ENCODE peak calls at places on chromosomes 2 and 18, in seven cellular contexts. P is fibroblast of lung, I is NT2/D1, V is BJ, X is GM06990, J is uterus, K is neuronal stem cell. W is an unnamed sample.

GRCh38 chr2:263774-264492 is at the start of gene SH3YL1:
- DNase-seq in V (no peak), X (peak; percentile 62), J (no peak), K (no peak), I (no peak), P (peak; percentile 11), W (no peak)

GRCh38 chr2:147045113-147045512 is 799.7 kb upstream of the ACVR2A start:
- DNase-seq in V (no peak), X (peak; percentile 3), I (peak; percentile 61), K (peak; percentile 50), P (peak; percentile 62), J (peak; percentile 16), W (peak; percentile 54)

GRCh38 chr2:58460670-58461069 is 219.5 kb upstream of the FANCL start:
- DNase-seq in I (no peak), K (no peak), P (no peak), V (no peak), X (no peak), J (no peak), W (no peak)

GRCh38 chr2:75453696-75454095 is 107.0 kb downstream of the EVA1A start:
- DNase-seq in P (no peak), K (no peak), V (no peak), X (no peak), I (no peak), J (no peak), W (peak; percentile 95)

GRCh38 chr2:75709297-75709696 is 1.4 kb downstream of the GCFC2 start:
- DNase-seq in K (no peak), V (no peak), J (no peak), P (peak; percentile 9), I (no peak), X (no peak), W (no peak)

GRCh38 chr2:120546865-120547390 is 188.7 kb upstream of the GLI2 start:
- DNase-seq in V (no peak), J (no peak), X (no peak), K (no peak), P (no peak), I (no peak), W (no peak)

GRCh38 chr2:169513926-169514325 is 4.4 kb downstream of the KLHL41 start:
- DNase-seq in J (no peak), K (no peak), I (no peak), V (no peak), X (no peak), P (peak; percentile 49), W (no peak)

GRCh38 chr2:79530443-79530842 is 17.6 kb downstream of the CTNNA2 start:
- DNase-seq in K (no peak), X (no peak), I (no peak), P (no peak), V (no peak), J (no peak), W (no peak)

GRCh38 chr2:160390544-160391258 is 102.9 kb downstream of the RBMS1 start:
- DNase-seq in V (no peak), X (no peak), K (no peak), P (peak; percentile 75), J (no peak), I (no peak), W (no peak)

GRCh38 chr2:209946539-209946938 is 55.9 kb upstream of the RPE start:
- DNase-seq in J (no peak), V (no peak), I (no peak), X (no peak), P (peak; percentile 36), K (no peak), W (no peak)

GRCh38 chr2:211879323-211879722 is 659.3 kb downstream of the ERBB4 start:
- DNase-seq in P (peak; percentile 1), J (no peak), I (no peak), K (no peak), X (no peak), V (no peak), W (no peak)

GRCh38 chr2:207122914-207123744 is 42.6 kb downstream of the KLF7 start:
- DNase-seq in I (no peak), P (no peak), J (no peak), X (no peak), V (no peak), K (no peak), W (no peak)

GRCh38 chr2:171579481-171579880 is 57.2 kb downstream of the CYBRD1 start:
- DNase-seq in X (no peak), I (no peak), K (no peak), V (no peak), J (no peak), P (no peak), W (no peak)

GRCh38 chr18:28178720-28179119 is 1.8 kb upstream of the CDH2 start:
- DNase-seq in P (no peak), J (no peak), X (no peak), I (no peak), K (no peak), V (no peak), W (no peak)

GRCh38 chr18:28175930-28176673 is 828 bp downstream of the CDH2 start:
- DNase-seq in X (no peak), K (peak; percentile 30), J (no peak), P (peak; percentile 30), I (no peak), V (no peak), W (peak; percentile 67)

GRCh38 chr18:28176674-28176932 is 327 bp downstream of the CDH2 start:
- DNase-seq in P (no peak), X (no peak), K (no peak), V (no peak), J (no peak), I (no peak), W (no peak)

GRCh38 chr18:28177828-28178635 is 1.1 kb upstream of the CDH2 start:
- DNase-seq in V (no peak), X (no peak), K (peak; percentile 80), I (no peak), P (no peak), J (peak; percentile 17), W (no peak)

GRCh38 chr18:28176933-28177827 is at the start of gene CDH2:
- DNase-seq in X (no peak), V (no peak), J (peak; percentile 20), K (peak; percentile 91), I (peak; percentile 30), P (peak; percentile 71), W (peak; percentile 91)
- H3K27me3 ChIP-seq in X (no peaks in the 10 kb centered on the region), V (no peaks in the 10 kb centered on the region), J (peaks cover 18% of the 10 kb centered on the region), K (no peaks in the 10 kb centered on the region), I (peaks cover 6% of the 10 kb centered on the region), P (no peaks in the 10 kb centered on the region), W (no peaks in the 10 kb centered on the region)

DNA sequence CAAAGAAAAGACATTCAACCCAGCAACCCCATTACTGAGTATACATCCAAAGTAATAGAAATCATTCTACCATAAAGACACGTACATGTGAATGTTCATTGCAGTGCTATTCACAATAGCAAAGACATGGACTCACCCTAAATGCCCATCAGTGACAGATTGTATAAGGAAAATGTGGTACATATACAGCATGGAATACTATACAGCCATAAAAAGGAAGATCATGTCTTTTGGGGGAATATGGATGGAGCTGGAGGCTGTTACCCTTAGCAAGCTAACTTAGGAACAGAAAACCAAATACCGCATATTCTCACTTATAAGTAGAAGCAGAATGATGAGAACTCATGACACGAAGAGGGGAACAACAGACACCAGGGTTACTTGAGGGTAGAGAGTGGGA is 145.9 kb downstream of the GULP1 start:
- DNase-seq in V (no peak), J (no peak), X (no peak), I (no peak), P (no peak), K (no peak), W (no peak)
- H3K27me3 ChIP-seq in V (no peaks in the 10 kb centered on the region), J (no peaks in the 10 kb centered on the region), X (no peaks in the 10 kb centered on the region), I (no peaks in the 10 kb centered on the region), P (no peaks in the 10 kb centered on the region), K (no peaks in the 10 kb centered on the region), W (no peaks in the 10 kb centered on the region)

DNA sequence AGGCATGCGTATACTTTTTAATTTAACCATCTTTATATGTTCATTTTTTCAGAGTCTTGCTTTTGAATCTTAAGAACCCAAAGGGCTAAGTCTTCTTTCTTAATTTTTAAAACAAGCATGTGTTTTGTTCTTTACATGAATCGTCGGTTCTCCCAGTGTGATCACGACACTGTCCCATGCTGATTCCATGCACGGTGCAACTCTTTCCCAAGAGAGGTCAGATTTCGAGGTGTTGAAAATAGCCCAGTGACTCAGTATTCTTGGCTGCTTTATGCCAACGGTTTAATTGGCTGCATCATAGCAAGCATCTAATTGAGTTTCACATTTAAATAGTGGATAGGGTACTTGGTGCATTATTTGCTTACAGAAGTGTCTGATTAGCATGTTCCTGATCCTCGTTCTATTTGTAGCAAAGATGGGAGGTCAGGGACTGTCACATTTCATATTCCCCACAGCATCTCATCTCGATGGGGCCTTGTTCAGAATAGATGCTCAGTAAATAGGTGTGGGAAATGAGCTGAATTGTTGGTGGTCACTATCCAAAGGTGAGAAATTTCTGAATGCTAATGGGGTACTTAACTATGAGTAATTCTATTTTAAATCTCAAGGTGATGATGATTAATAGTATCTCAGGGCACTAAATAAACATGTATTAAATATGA is 2.8 kb downstream of the NPAS2 start:
- DNase-seq in J (peak; percentile 58), P (peak; percentile 75), I (no peak), K (no peak), V (no peak), X (no peak), W (no peak)
- H3K27me3 ChIP-seq in J (no peaks in the 10 kb centered on the region), P (no peaks in the 10 kb centered on the region), I (peaks cover 50% of the 10 kb centered on the region), K (peaks cover 14% of the 10 kb centered on the region), V (no peaks in the 10 kb centered on the region), X (no peaks in the 10 kb centered on the region), W (no peaks in the 10 kb centered on the region)

GRCh38 chr2:241739651-241740050 is 5.2 kb downstream of the D2HGDH start:
- DNase-seq in K (no peak), V (no peak), P (peak; percentile 56), X (no peak), J (no peak), I (no peak), W (no peak)
- H3K27me3 ChIP-seq in K (no peaks in the 10 kb centered on the region), V (no peaks in the 10 kb centered on the region), P (no peaks in the 10 kb centered on the region), X (no peaks in the 10 kb centered on the region), J (no peaks in the 10 kb centered on the region), I (no peaks in the 10 kb centered on the region), W (no peaks in the 10 kb centered on the region)